ENCODE peak calls at places on chromosomes 6 and 20, in eight cellular contexts. A, Y, S, Z, E, H, T and C are unnamed samples.

GRCh38 chr6:125453516-125453915 is 151.7 kb upstream of the HDDC2 start:
- DNase-seq in H (no peak), Y (no peak), E (no peak), T (no peak), A (no peak), Z (no peak), S (no peak), C (no peak)

GRCh38 chr6:114024746-114025145 is 53.8 kb upstream of the HDAC2 start:
- DNase-seq in Y (no peak), S (no peak), T (no peak), A (no peak), H (no peak), E (no peak), Z (no peak), C (no peak)

GRCh38 chr20:38152175-38153010 is 12.7 kb downstream of the TGM2 start:
- DNase-seq in Y (peak), E (peak), Z (no peak), H (no peak), S (no peak), T (peak), A (peak), C (no peak)

GRCh38 chr6:146339716-146340115 is 203.9 kb upstream of the RAB32 start:
- DNase-seq in Z (no peak), T (peak), H (no peak), A (peak), Y (peak), S (no peak), E (no peak), C (no peak)

GRCh38 chr6:158015188-158015506 is 33.5 kb downstream of the SYNJ2 start:
- DNase-seq in S (no peak), A (no peak), E (peak), Y (no peak), T (no peak), Z (no peak), H (no peak), C (no peak)

GRCh38 chr20:20360464-20360863 is 7.4 kb upstream of the INSM1 start:
- DNase-seq in S (peak), Z (peak), A (peak), E (no peak), T (peak), Y (peak), H (no peak), C (no peak)

GRCh38 chr6:33904050-33904827 is 100.4 kb upstream of the MLN start:
- DNase-seq in Z (no peak), S (no peak), A (no peak), H (peak), T (no peak), E (peak), Y (no peak), C (no peak)

GRCh38 chr20:20831794-20832193 is 119.3 kb upstream of the RALGAPA2 start:
- DNase-seq in Y (no peak), E (no peak), S (no peak), Z (no peak), A (no peak), T (no peak), H (no peak), C (no peak)

GRCh38 chr6:26156850-26157149 is 69.6 kb downstream of the HFE start:
- DNase-seq in Y (no peak), H (no peak), E (no peak), A (peak), Z (no peak), T (no peak), S (no peak), C (no peak)

GRCh38 chr20:36645998-36646397 is at the start of gene SLA2:
- DNase-seq in A (no peak), Z (no peak), Y (no peak), E (peak), T (no peak), H (peak), S (no peak), C (no peak)

GRCh38 chr6:15593798-15594197 is 69.0 kb downstream of the DTNBP1 start:
- DNase-seq in A (peak), Y (no peak), H (no peak), Z (no peak), T (peak), S (no peak), E (no peak), C (no peak)

DNA sequence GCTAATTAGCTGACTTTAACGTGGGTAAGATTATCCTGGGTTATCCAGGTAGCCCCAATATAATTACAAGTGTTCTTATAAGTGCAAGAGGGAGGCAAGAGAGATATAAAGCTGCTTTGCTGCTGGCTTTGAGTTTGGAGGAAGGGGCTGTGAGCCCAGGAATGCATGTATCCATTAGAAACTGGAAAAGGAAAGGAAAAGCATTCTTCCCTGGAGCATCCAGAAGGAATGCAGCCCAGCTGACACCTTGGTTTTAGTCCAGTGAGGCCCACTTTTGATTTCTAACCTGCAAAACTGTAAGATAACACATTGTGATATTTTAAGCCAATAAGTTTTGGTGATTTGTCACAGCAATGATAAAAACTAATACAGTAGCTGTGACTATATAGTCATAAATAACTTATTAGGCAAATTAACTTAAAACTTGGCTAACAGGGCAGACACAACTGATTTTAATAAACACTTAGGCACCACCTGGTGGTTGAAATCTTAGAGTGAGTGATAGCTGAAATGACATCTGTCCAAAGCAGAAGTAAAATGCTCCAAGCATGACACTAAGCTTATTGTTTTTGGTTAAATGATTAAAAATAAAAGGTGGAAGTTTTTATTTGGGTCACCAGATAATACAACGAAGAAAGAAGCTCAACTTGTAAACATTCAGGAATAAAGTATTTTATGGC is 35.6 kb downstream of the ADGRF4 start:
- DNase-seq in S (no peak), T (no peak), A (no peak), Z (no peak), H (no peak), Y (no peak), E (no peak), C (no peak)
- TF ChIP-seq CTCF in S (peak), T (no peak), A (peak), Z (peak), H (no peak), Y (peak), E (no peak), C (peak)

GRCh38 chr20:11178946-11179654 is 505.3 kb upstream of the JAG1 start:
- DNase-seq in Y (peak), Z (peak), E (no peak), S (peak), H (no peak), A (peak), T (peak), C (no peak)
- TF ChIP-seq CTCF in Y (no peak), Z (no peak), E (no peak), S (peak), H (no peak), A (peak), T (no peak), C (no peak)

DNA sequence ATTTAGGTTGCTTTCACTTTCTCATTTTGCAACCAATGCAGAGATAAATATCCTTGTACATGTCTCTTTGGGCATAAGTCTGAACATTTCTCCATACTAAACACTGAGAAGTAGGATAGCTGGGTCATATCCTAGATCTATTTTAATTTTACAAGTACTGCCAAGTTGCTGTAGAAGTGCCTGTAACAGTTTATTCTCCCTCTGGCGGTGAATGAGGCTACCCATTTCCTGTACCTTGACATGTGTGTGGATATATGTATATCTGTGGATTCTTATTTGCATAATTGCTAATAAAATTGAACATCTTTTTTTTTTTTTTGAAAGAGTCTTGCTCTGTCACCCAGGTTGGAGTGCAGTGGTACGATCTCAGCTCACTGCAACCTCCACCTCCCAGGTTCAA is 48.0 kb upstream of the PNRC1 start:
- DNase-seq in Z (no peak), H (no peak), E (no peak), T (no peak), Y (no peak), S (no peak), A (no peak), C (no peak)
- TF ChIP-seq CTCF in Z (peak), H (no peak), E (no peak), T (peak), Y (no peak), S (peak), A (no peak), C (no peak)

GRCh38 chr20:59585714-59586404 is 18.5 kb upstream of the PHACTR3 start:
- DNase-seq in T (no peak), Y (no peak), Z (no peak), H (no peak), E (peak), S (no peak), A (no peak), C (no peak)
- TF ChIP-seq CTCF in T (no peak), Y (no peak), Z (no peak), H (no peak), E (no peak), S (no peak), A (no peak), C (no peak)

GRCh38 chr6:149961728-149962425 is 1.9 kb upstream of the ULBP1 start:
- DNase-seq in S (no peak), A (no peak), Z (no peak), H (no peak), Y (no peak), E (no peak), T (no peak), C (no peak)
- TF ChIP-seq CTCF in S (peak), A (no peak), Z (peak), H (peak), Y (peak), E (no peak), T (no peak), C (no peak)